ENCODE peak calls at places on chromosomes 3 and 15, in four cellular contexts. H is SK-N-SH, C is HepG2, Z is K562. P is an unnamed sample.

GRCh38 chr3:170419301-170420087 is 826 bp downstream of the CLDN11 start:
- DNase-seq in H (peak; percentile 32), C (no peak), Z (no peak), P (no peak)

GRCh38 chr3:169456900-169457299 is 206.6 kb downstream of the MECOM start:
- DNase-seq in H (no peak), C (no peak), Z (no peak), P (no peak)

GRCh38 chr3:16399473-16399872 is 114.0 kb downstream of the RFTN1 start:
- DNase-seq in H (peak; percentile 54), C (no peak), Z (no peak), P (no peak)

GRCh38 chr3:142808103-142808917 is 80.6 kb downstream of the PCOLCE2 start:
- DNase-seq in H (no peak), C (peak; percentile 5), Z (no peak), P (peak; percentile 50)

GRCh38 chr3:190038050-190038631 is 82.6 kb downstream of the P3H2 start:
- DNase-seq in H (peak; percentile 16), C (no peak), Z (no peak), P (peak; percentile 39)

GRCh38 chr3:30644615-30645014 is 38.2 kb downstream of the TGFBR2 start:
- DNase-seq in H (no peak), C (no peak), Z (no peak), P (no peak)

GRCh38 chr15:88574646-88575045 is 28.2 kb upstream of the DET1 start:
- DNase-seq in H (no peak), C (no peak), Z (no peak), P (no peak)

GRCh38 chr3:23856286-23856685 is 50.5 kb downstream of the UBE2E1 start:
- DNase-seq in H (no peak), C (no peak), Z (no peak), P (no peak)

GRCh38 chr15:89447676-89448075 is 48.7 kb downstream of the RHCG start:
- DNase-seq in H (no peak), C (no peak), Z (no peak), P (no peak)

GRCh38 chr15:63973212-63974009 is 72.9 kb downstream of the DAPK2 start:
- DNase-seq in H (no peak), C (no peak), Z (no peak), P (no peak)

GRCh38 chr3:48125026-48125704 is 63.1 kb downstream of the CDC25A start:
- DNase-seq in H (no peak), C (no peak), Z (no peak), P (no peak)

GRCh38 chr15:59206623-59207183 is at the start of gene LDHAL6B:
- DNase-seq in H (no peak), C (no peak), Z (peak; percentile 28), P (no peak)

GRCh38 chr3:150393745-150394144 is 14.4 kb upstream of the TSC22D2 start:
- DNase-seq in H (no peak), C (no peak), Z (no peak), P (no peak)

GRCh38 chr3:126389112-126389791 is 5.5 kb upstream of the CFAP100 start:
- DNase-seq in H (peak; percentile 93), C (peak; percentile 93), Z (peak; percentile 68), P (peak; percentile 72)

GRCh38 chr3:179100652-179101051 is 29.0 kb upstream of the ZMAT3 start:
- DNase-seq in H (no peak), C (no peak), Z (peak; percentile 16), P (no peak)

GRCh38 chr3:33364531-33365128 is 75.6 kb downstream of the UBP1 start:
- DNase-seq in H (no peak), C (no peak), Z (no peak), P (no peak)

GRCh38 chr3:44929782-44930181 is 46.2 kb downstream of the ZDHHC3 start:
- DNase-seq in H (no peak), C (no peak), Z (no peak), P (no peak)

GRCh38 chr3:38133557-38134405 is 3.1 kb downstream of the ACAA1 start:
- DNase-seq in H (no peak), C (peak; percentile 99), Z (no peak), P (no peak)

DNA sequence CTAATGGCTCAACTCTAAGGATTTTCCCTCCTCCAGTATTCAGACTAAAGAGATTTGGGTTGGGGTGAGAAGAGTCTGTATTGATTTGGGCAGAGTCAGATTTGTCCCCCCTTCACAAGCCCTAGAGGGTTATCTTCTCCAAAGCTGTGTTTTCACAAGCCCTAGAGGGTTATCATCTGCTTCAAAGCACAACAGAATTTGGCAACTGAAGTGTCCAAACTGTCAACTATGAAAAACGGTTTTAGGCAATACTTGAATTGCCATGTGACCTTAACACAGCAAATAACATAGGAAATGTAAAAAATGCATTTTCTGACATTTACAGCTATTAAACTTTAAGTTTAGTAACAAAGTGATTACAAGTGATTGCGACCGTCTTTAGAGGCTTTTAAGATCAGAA is 119.9 kb downstream of the IMPG2 start:
- DNase-seq in H (no peak), C (no peak), Z (no peak), P (no peak)
- TF ChIP-seq ELF1 in H (no peak), C (no peak), Z (no peak), P (no peak)

GRCh38 chr15:78730955-78731354 is 80.3 kb downstream of the ADAMTS7 start:
- DNase-seq in H (no peak), C (no peak), Z (no peak), P (no peak)

GRCh38 chr15:78732634-78733033 is 78.6 kb downstream of the ADAMTS7 start:
- DNase-seq in H (no peak), C (no peak), Z (no peak), P (no peak)

GRCh38 chr15:78727561-78727960 is 83.7 kb downstream of the ADAMTS7 start:
- DNase-seq in H (no peak), C (peak; percentile 40), Z (no peak), P (no peak)

DNA sequence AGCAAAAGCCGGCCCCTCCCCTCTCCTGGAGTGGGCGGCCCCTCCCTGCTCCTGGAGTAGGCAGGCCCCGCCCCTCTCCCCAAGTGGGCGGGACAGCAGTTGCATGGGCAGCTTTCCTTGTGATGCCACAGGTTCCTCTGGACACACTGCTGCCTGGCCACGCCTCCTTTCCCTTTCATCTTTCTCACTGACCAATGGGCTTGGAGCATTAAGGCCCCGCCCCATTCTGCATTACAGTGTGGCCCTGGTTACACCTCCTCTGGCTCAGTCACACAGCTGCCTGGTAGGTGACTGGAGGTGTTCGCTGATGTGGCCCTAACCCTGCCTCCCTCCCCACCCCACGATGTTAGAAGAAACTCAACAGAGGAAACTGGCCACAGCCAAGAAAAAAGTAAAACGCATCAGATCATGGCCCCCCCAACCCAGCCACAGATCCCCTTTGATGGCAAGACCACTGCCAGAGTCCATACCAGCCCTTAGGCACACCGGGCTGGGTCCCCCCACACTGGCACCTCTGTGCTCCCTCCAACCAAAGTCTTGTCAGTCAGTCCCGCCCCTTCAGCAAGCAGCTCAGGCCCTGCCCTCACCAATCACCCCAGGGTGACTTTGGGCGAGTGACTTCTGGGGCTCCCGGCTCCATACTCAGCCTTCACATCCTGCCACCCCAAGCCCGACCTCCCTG is 84.3 kb downstream of the ADAMTS7 start:
- DNase-seq in H (peak; percentile 55), C (peak; percentile 28), Z (peak; percentile 89), P (peak; percentile 70)
- TF ChIP-seq ELF1 in H (no peak), C (no peak), Z (no peak), P (no peak)

GRCh38 chr15:45116482-45117326 is 2.6 kb downstream of the DUOXA2 start:
- DNase-seq in H (no peak), C (no peak), Z (no peak), P (no peak)
- TF ChIP-seq ELF1 in H (no peak), C (no peak), Z (no peak), P (no peak)

DNA sequence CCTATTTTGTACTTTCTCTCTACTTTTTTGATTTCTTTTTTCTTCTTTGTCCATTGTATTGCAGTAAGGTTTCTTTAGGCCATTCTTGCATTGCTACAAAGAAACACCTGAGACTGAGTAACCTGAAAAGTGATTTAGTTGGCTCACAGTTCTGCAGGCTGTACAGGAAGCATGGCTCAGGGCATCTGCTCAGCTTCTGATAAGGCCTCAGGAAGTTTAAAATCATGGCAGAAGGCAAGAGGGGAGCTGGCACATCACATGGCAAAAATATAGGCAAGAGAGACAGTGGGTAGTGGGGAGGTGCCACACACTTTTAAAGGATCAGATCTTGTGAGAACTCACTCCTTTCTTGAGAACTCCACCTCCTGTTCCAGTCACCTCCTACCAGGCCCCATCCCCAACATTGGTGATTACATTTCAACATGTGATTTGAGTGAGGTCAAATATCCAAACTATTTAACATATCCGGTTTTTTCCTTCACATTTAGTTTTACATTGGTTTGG is 29.1 kb upstream of the SKOR1 start:
- DNase-seq in H (no peak), C (no peak), Z (no peak), P (no peak)
- TF ChIP-seq ELF1 in H (no peak), C (no peak), Z (no peak), P (no peak)

GRCh38 chr3:51630513-51630912 is 40.5 kb upstream of the TEX264 start:
- DNase-seq in H (no peak), C (no peak), Z (no peak), P (no peak)
- TF ChIP-seq ELF1 in H (no peak), C (no peak), Z (no peak), P (no peak)

DNA sequence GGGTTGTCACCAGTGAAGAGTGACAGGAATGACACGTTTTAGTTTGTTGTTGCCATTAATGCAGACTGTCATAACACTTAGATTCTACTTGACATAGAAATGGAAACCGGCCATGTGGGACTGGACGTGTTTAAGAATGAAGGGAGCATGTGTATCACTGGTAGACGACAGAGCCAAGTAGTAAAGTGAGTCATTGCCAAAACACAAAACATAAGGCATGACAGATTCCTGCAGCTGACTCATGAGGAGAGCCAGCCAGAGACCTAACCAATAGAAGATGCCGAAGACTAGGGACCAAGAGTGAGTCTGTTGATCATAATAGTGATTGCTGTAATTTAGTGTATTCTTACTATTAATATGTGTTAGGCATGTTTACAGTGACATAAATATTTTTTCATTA is 106.1 kb upstream of the PLAAT1 start:
- DNase-seq in H (no peak), C (no peak), Z (no peak), P (no peak)
- TF ChIP-seq ELF1 in H (no peak), C (no peak), Z (no peak), P (no peak)

GRCh38 chr15:101042320-101042719 is 123.2 kb downstream of the LRRK1 start:
- DNase-seq in H (no peak), C (no peak), Z (no peak), P (no peak)
- TF ChIP-seq ELF1 in H (no peak), C (no peak), Z (no peak), P (no peak)

DNA sequence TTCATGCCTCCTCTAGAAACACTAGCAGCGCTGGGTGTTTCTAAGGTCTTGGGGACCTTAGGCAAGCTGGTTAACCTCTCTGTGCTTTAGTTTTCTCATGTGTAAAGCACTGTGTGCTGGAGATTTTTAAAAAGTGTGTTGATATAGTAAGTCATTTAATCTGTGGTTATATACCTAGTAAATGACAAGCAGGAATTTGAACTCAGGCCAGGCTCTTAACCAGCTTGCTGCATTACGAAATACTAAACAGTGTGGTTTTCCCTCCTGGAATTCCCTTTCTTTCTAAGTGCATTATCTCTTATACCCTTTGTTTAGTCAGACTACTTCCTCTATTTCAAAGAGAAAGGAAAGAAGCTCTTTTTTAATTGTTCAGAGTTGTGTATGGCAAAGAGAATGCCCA is 26.5 kb downstream of the NEO1 start:
- DNase-seq in H (no peak), C (peak; percentile 73), Z (no peak), P (no peak)
- TF ChIP-seq ELF1 in H (no peak), C (no peak), Z (no peak), P (no peak)

P was measured in HCT116.